ENCODE peak calls at places on chromosomes 13 and 19, in eight cellular contexts. One of them, this sample, is unnamed.
A peak's percentile ranks its signal among the peaks of the same experiment; 100 is the strongest.

GRCh38 chr19:39237200-39238184 is 7.3 kb downstream of the IFNL3 start:
- DNase-seq in A549: peak; percentile 33
- DNase-seq in EH: no peak
- DNase-seq in left ventricle myocardium inferior: no peak
- DNase-seq in HS-5: no peak
- DNase-seq in MV-4-11: no peak
- DNase-seq in thoracic aorta: no peak
- DNase-seq in activated naive CD4-positive, alpha-beta T cell: no peak
- DNase-seq in this sample: no peak

GRCh38 chr19:45164577-45165335 is 4.0 kb upstream of the NKPD1 start:
- DNase-seq in MV-4-11: peak; percentile 87
- DNase-seq in EH: peak; percentile 76
- DNase-seq in HS-5: no peak
- DNase-seq in activated naive CD4-positive, alpha-beta T cell: no peak
- DNase-seq in thoracic aorta: no peak
- DNase-seq in A549: peak; percentile 79
- DNase-seq in left ventricle myocardium inferior: peak; percentile 45
- DNase-seq in this sample: no peak

GRCh38 chr19:920051-920857 is 3.1 kb downstream of the KISS1R start:
- DNase-seq in HS-5: no peak
- DNase-seq in left ventricle myocardium inferior: no peak
- DNase-seq in EH: no peak
- DNase-seq in MV-4-11: peak; percentile 44
- DNase-seq in A549: no peak
- DNase-seq in activated naive CD4-positive, alpha-beta T cell: peak; percentile 57
- DNase-seq in thoracic aorta: no peak
- DNase-seq in this sample: no peak

GRCh38 chr19:1483979-1484428 is 5.0 kb upstream of the C19orf25 start:
- DNase-seq in MV-4-11: no peak
- DNase-seq in activated naive CD4-positive, alpha-beta T cell: no peak
- DNase-seq in left ventricle myocardium inferior: no peak
- DNase-seq in thoracic aorta: no peak
- DNase-seq in A549: no peak
- DNase-seq in EH: no peak
- DNase-seq in HS-5: no peak
- DNase-seq in this sample: no peak

GRCh38 chr13:105312906-105313305 is 1222.6 kb downstream of the EFNB2 start:
- DNase-seq in activated naive CD4-positive, alpha-beta T cell: no peak
- DNase-seq in EH: no peak
- DNase-seq in thoracic aorta: no peak
- DNase-seq in left ventricle myocardium inferior: no peak
- DNase-seq in HS-5: no peak
- DNase-seq in A549: no peak
- DNase-seq in MV-4-11: no peak
- DNase-seq in this sample: no peak

GRCh38 chr19:56692496-56692895 is 20.9 kb upstream of the ZNF835 start:
- DNase-seq in thoracic aorta: no peak
- DNase-seq in MV-4-11: no peak
- DNase-seq in left ventricle myocardium inferior: no peak
- DNase-seq in HS-5: no peak
- DNase-seq in EH: no peak
- DNase-seq in A549: no peak
- DNase-seq in activated naive CD4-positive, alpha-beta T cell: no peak
- DNase-seq in this sample: peak; percentile 88

GRCh38 chr13:85142351-85142750 is 656.9 kb downstream of the SLITRK6 start:
- DNase-seq in activated naive CD4-positive, alpha-beta T cell: no peak
- DNase-seq in thoracic aorta: no peak
- DNase-seq in HS-5: no peak
- DNase-seq in MV-4-11: no peak
- DNase-seq in A549: no peak
- DNase-seq in EH: no peak
- DNase-seq in left ventricle myocardium inferior: no peak
- DNase-seq in this sample: peak; percentile 74

GRCh38 chr19:16257509-16258002 is 59.8 kb downstream of the AP1M1 start:
- DNase-seq in activated naive CD4-positive, alpha-beta T cell: no peak
- DNase-seq in HS-5: no peak
- DNase-seq in A549: no peak
- DNase-seq in MV-4-11: no peak
- DNase-seq in left ventricle myocardium inferior: no peak
- DNase-seq in EH: no peak
- DNase-seq in thoracic aorta: no peak
- DNase-seq in this sample: no peak

GRCh38 chr13:103324641-103325040 is 258.4 kb upstream of the SLC10A2 start:
- DNase-seq in EH: no peak
- DNase-seq in A549: no peak
- DNase-seq in HS-5: no peak
- DNase-seq in thoracic aorta: no peak
- DNase-seq in MV-4-11: no peak
- DNase-seq in activated naive CD4-positive, alpha-beta T cell: no peak
- DNase-seq in left ventricle myocardium inferior: no peak
- DNase-seq in this sample: no peak

GRCh38 chr13:49935171-49936084 is 712 bp downstream of the SPRYD7 start:
- DNase-seq in HS-5: peak; percentile 34
- DNase-seq in left ventricle myocardium inferior: peak; percentile 36
- DNase-seq in EH: peak; percentile 80
- DNase-seq in activated naive CD4-positive, alpha-beta T cell: no peak
- DNase-seq in MV-4-11: peak; percentile 15
- DNase-seq in A549: peak; percentile 82
- DNase-seq in thoracic aorta: no peak
- DNase-seq in this sample: peak; percentile 6

GRCh38 chr19:585551-586110 is 4.0 kb upstream of the HCN2 start:
- DNase-seq in activated naive CD4-positive, alpha-beta T cell: no peak
- DNase-seq in A549: no peak
- DNase-seq in EH: peak; percentile 34
- DNase-seq in MV-4-11: no peak
- DNase-seq in HS-5: no peak
- DNase-seq in left ventricle myocardium inferior: no peak
- DNase-seq in thoracic aorta: no peak
- DNase-seq in this sample: no peak

GRCh38 chr19:34241513-34242337 is 12.6 kb upstream of the GARRE1 start:
- DNase-seq in MV-4-11: no peak
- DNase-seq in EH: peak; percentile 16
- DNase-seq in left ventricle myocardium inferior: no peak
- DNase-seq in HS-5: no peak
- DNase-seq in activated naive CD4-positive, alpha-beta T cell: no peak
- DNase-seq in thoracic aorta: no peak
- DNase-seq in A549: peak; percentile 76
- DNase-seq in this sample: peak; percentile 73